ENCODE peak calls at places on chromosomes 2 and 18, in seven cellular contexts. T is left ventricle myocardium inferior; J is Caco-2; Y is Daoy; M is activated T-cell treated with anti-CD3 and anti-CD28 coated beads, Interleukin-2, amount 50 U/mL, for 72 hours; I is AG04449; D is GM10248. X is an unnamed sample.

GRCh38 chr2:123993728-123994323 is 31.3 kb upstream of the CNTNAP5 start:
- DNase-seq in T (no peak), J (peak), Y (peak), M (no peak), I (no peak), D (peak), X (no peak)

GRCh38 chr2:80244905-80245584 is 59.5 kb downstream of the LRRTM1 start:
- DNase-seq in T (no peak), J (no peak), Y (no peak), M (no peak), I (no peak), D (no peak), X (no peak)

GRCh38 chr2:119550346-119550745 is 6.1 kb downstream of the CFAP221 start:
- DNase-seq in T (no peak), J (no peak), Y (no peak), M (no peak), I (no peak), D (no peak), X (no peak)

GRCh38 chr18:47604041-47604440 is 326.4 kb downstream of the SMAD2 start:
- DNase-seq in T (no peak), J (no peak), Y (no peak), M (no peak), I (no peak), D (no peak), X (no peak)

GRCh38 chr2:46275995-46276394 is 21.2 kb upstream of the EPAS1 start:
- DNase-seq in T (peak), J (no peak), Y (no peak), M (peak), I (no peak), D (no peak), X (peak)

GRCh38 chr18:12608292-12608691 is 49.6 kb downstream of the SPIRE1 start:
- DNase-seq in T (no peak), J (no peak), Y (no peak), M (no peak), I (no peak), D (no peak), X (no peak)

GRCh38 chr2:168348076-168348475 is 100.7 kb upstream of the STK39 start:
- DNase-seq in T (no peak), J (peak), Y (peak), M (peak), I (no peak), D (peak), X (no peak)

GRCh38 chr18:2538236-2538635 is 33.1 kb downstream of the METTL4 start:
- DNase-seq in T (no peak), J (no peak), Y (no peak), M (no peak), I (no peak), D (no peak), X (no peak)

GRCh38 chr18:8752329-8752728 is 47.0 kb downstream of the MTCL1 start:
- DNase-seq in T (no peak), J (no peak), Y (no peak), M (no peak), I (no peak), D (no peak), X (no peak)

GRCh38 chr18:54240629-54241107 is 16.2 kb upstream of the MBD2 start:
- DNase-seq in T (no peak), J (no peak), Y (no peak), M (no peak), I (no peak), D (no peak), X (no peak)

GRCh38 chr2:185433824-185434223 is 304.8 kb upstream of the FSIP2 start:
- DNase-seq in T (no peak), J (no peak), Y (peak), M (no peak), I (no peak), D (no peak), X (no peak)

GRCh38 chr18:78934003-78934402 is 45.6 kb upstream of the SALL3 start:
- DNase-seq in T (no peak), J (no peak), Y (no peak), M (no peak), I (no peak), D (no peak), X (no peak)

GRCh38 chr2:142603761-142604160 is 273.7 kb upstream of the KYNU start:
- DNase-seq in T (no peak), J (no peak), Y (no peak), M (no peak), I (no peak), D (no peak), X (no peak)

GRCh38 chr18:48531979-48532378 is 6.9 kb upstream of the CTIF start:
- DNase-seq in T (no peak), J (no peak), Y (no peak), M (no peak), I (no peak), D (no peak), X (no peak)

GRCh38 chr2:161177969-161178368 is 17.7 kb downstream of the TANK start:
- DNase-seq in T (no peak), J (no peak), Y (no peak), M (no peak), I (no peak), D (no peak), X (no peak)

GRCh38 chr2:63000801-63001200 is 49.8 kb upstream of the OTX1 start:
- DNase-seq in T (no peak), J (no peak), Y (no peak), M (no peak), I (no peak), D (no peak), X (no peak)

GRCh38 chr2:3377279-3377611 is 373 bp downstream of the EIPR1 start:
- DNase-seq in T (no peak), J (no peak), Y (peak), M (peak), I (no peak), D (peak), X (no peak)

GRCh38 chr2:200397785-200398184 is 91.3 kb downstream of the SPATS2L start:
- DNase-seq in T (no peak), J (no peak), Y (peak), M (no peak), I (no peak), D (no peak), X (no peak)

GRCh38 chr2:109538551-109538950 is 75.2 kb downstream of the SEPTIN10 start:
- DNase-seq in T (no peak), J (no peak), Y (no peak), M (no peak), I (no peak), D (no peak), X (no peak)

GRCh38 chr2:209476367-209477191 is 52.7 kb downstream of the MAP2 start:
- DNase-seq in T (no peak), J (no peak), Y (peak), M (no peak), I (no peak), D (no peak), X (no peak)

GRCh38 chr2:44596537-44597320 is 235.0 kb downstream of the CAMKMT start:
- DNase-seq in T (no peak), J (no peak), Y (no peak), M (no peak), I (no peak), D (peak), X (no peak)

GRCh38 chr2:62216616-62217015 is 20.7 kb downstream of the B3GNT2 start:
- DNase-seq in T (no peak), J (no peak), Y (no peak), M (no peak), I (peak), D (no peak), X (no peak)

GRCh38 chr2:68734688-68735525 is at the start of gene ARHGAP25:
- DNase-seq in T (no peak), J (no peak), Y (no peak), M (peak), I (no peak), D (peak), X (no peak)

GRCh38 chr2:241739177-241739576 is 4.7 kb downstream of the D2HGDH start:
- DNase-seq in T (no peak), J (no peak), Y (no peak), M (no peak), I (no peak), D (no peak), X (no peak)

GRCh38 chr2:224957540-224958465 is 84.5 kb downstream of the DOCK10 start:
- DNase-seq in T (no peak), J (no peak), Y (no peak), M (no peak), I (no peak), D (peak), X (no peak)

GRCh38 chr18:72206814-72207213 is 337.3 kb downstream of the CBLN2 start:
- DNase-seq in T (no peak), J (no peak), Y (no peak), M (no peak), I (no peak), D (no peak), X (no peak)

GRCh38 chr2:231348703-231349373 is 46.7 kb upstream of the B3GNT7 start:
- DNase-seq in T (no peak), J (no peak), Y (no peak), M (no peak), I (no peak), D (no peak), X (no peak)

GRCh38 chr2:164478205-164478604 is 143.1 kb downstream of the GRB14 start:
- DNase-seq in T (no peak), J (peak), Y (no peak), M (no peak), I (no peak), D (no peak), X (no peak)

GRCh38 chr2:172972005-172972619 is 103.5 kb upstream of the MAP3K20 start:
- DNase-seq in T (no peak), J (peak), Y (peak), M (peak), I (no peak), D (peak), X (no peak)

GRCh38 chr2:1593371-1594205 is 150.7 kb downstream of the PXDN start:
- DNase-seq in T (peak), J (no peak), Y (peak), M (peak), I (peak), D (no peak), X (peak)

GRCh38 chr2:191453756-191454155 is 208.6 kb downstream of the MYO1B start:
- DNase-seq in T (no peak), J (no peak), Y (no peak), M (no peak), I (no peak), D (no peak), X (no peak)

GRCh38 chr2:134401081-134401497 is 147.2 kb downstream of the MGAT5 start:
- DNase-seq in T (peak), J (no peak), Y (no peak), M (no peak), I (no peak), D (no peak), X (peak)

GRCh38 chr2:71610671-71611070 is 157.3 kb downstream of the DYSF start:
- DNase-seq in T (no peak), J (no peak), Y (no peak), M (no peak), I (no peak), D (no peak), X (peak)

GRCh38 chr2:45046786-45047185 is 37.5 kb upstream of the SIX2 start:
- DNase-seq in T (no peak), J (no peak), Y (peak), M (no peak), I (no peak), D (no peak), X (no peak)

GRCh38 chr2:170155723-170156253 is 22.2 kb upstream of the MYO3B start:
- DNase-seq in T (no peak), J (no peak), Y (no peak), M (no peak), I (no peak), D (no peak), X (no peak)

GRCh38 chr18:70423988-70424387 is 135.1 kb downstream of the SOCS6 start:
- DNase-seq in T (no peak), J (no peak), Y (no peak), M (no peak), I (no peak), D (no peak), X (no peak)

GRCh38 chr2:73176205-73176880 is 26.0 kb upstream of the NOTO start:
- DNase-seq in T (peak), J (peak), Y (no peak), M (no peak), I (no peak), D (no peak), X (peak)

X was measured in posterior vena cava.